ENCODE peak calls at places on chromosome 18, in six cellular contexts. S, C, E, M, F and O are unnamed samples.

GRCh38 chr18:48862678-48863270 is 88.0 kb downstream of the SMAD7 start:
- ATAC-seq in C (no peak), F (no peak), S (peak; percentile 45), E (no peak), M (no peak), O (no peak)

GRCh38 chr18:31740180-31740579 is 20.5 kb downstream of the SLC25A52 start:
- ATAC-seq in S (no peak), C (no peak), M (no peak), E (no peak), F (no peak), O (no peak)

GRCh38 chr18:44729631-44730101 is 49.0 kb downstream of the SETBP1 start:
- ATAC-seq in C (peak; percentile 47), M (peak; percentile 24), F (no peak), E (no peak), S (peak; percentile 9), O (peak; percentile 5)

GRCh38 chr18:51006061-51006818 is 23.8 kb upstream of the SMAD4 start:
- ATAC-seq in C (peak; percentile 53), E (no peak), F (no peak), S (no peak), M (no peak), O (no peak)

GRCh38 chr18:7741640-7742039 is 174.5 kb downstream of the PTPRM start:
- ATAC-seq in E (no peak), S (no peak), F (no peak), C (no peak), M (no peak), O (no peak)

GRCh38 chr18:48452863-48453323 is 43.7 kb upstream of the ZBTB7C start:
- ATAC-seq in E (no peak), C (peak; percentile 23), F (peak; percentile 11), M (peak; percentile 9), S (peak; percentile 41), O (peak; percentile 30)

GRCh38 chr18:74370163-74370562 is 54.5 kb downstream of the C18orf63 start:
- ATAC-seq in S (peak; percentile 64), E (no peak), F (no peak), C (peak; percentile 65), M (peak; percentile 56), O (peak; percentile 28)

GRCh38 chr18:31801078-31801477 is 40.4 kb upstream of the SLC25A52 start:
- ATAC-seq in M (no peak), S (no peak), C (no peak), E (no peak), F (peak; percentile 80), O (no peak)

GRCh38 chr18:56538756-56539155 is 99.6 kb downstream of the TXNL1 start:
- ATAC-seq in E (no peak), S (no peak), F (no peak), M (no peak), C (no peak), O (no peak)

GRCh38 chr18:58174285-58174684 is 130.3 kb downstream of the NEDD4L start:
- ATAC-seq in E (no peak), S (no peak), C (no peak), M (no peak), F (no peak), O (no peak)

GRCh38 chr18:31343454-31343853 is 25.5 kb downstream of the DSG1 start:
- ATAC-seq in F (no peak), M (no peak), E (no peak), S (no peak), C (no peak), O (no peak)

GRCh38 chr18:35592298-35592697 is 10.8 kb downstream of the GALNT1 start:
- ATAC-seq in F (peak; percentile 56), M (no peak), S (no peak), E (peak; percentile 37), C (peak; percentile 61), O (no peak)

GRCh38 chr18:10230072-10230471 is 224.4 kb upstream of the APCDD1 start:
- ATAC-seq in C (no peak), S (no peak), F (peak; percentile 82), E (no peak), M (peak; percentile 99), O (peak; percentile 84)

GRCh38 chr18:9885170-9886004 is at the start of gene TXNDC2:
- ATAC-seq in C (no peak), F (no peak), S (no peak), E (no peak), M (no peak), O (no peak)